ENCODE peak calls at places on chromosomes 11 and 22, in seven cellular contexts. L is AG08396; U is NCI-H1417; M is right cardiac atrium; G is brain pericyte; C is AG04449; X is effector memory CD4-positive, alpha-beta T cell. P is an unnamed sample.

GRCh38 chr11:126456783-126457542 is 101.5 kb downstream of the ST3GAL4 start:
- DNase-seq in L (no peak), U (no peak), M (peak), G (no peak), C (no peak), X (no peak), P (no peak)

GRCh38 chr22:35604671-35605457 is 12.3 kb downstream of the MB start:
- DNase-seq in L (no peak), U (no peak), M (peak), G (no peak), C (no peak), X (no peak), P (peak)

GRCh38 chr22:46537946-46538815 is 761 bp upstream of the CELSR1 start:
- DNase-seq in L (peak), U (no peak), M (peak), G (no peak), C (no peak), X (no peak), P (peak)

GRCh38 chr11:12175694-12176241 is 65.4 kb downstream of the MICAL2 start:
- DNase-seq in L (peak), U (no peak), M (no peak), G (no peak), C (peak), X (no peak), P (peak)

GRCh38 chr22:26592368-26593015 is 2.6 kb upstream of the TPST2 start:
- DNase-seq in L (no peak), U (no peak), M (no peak), G (no peak), C (no peak), X (peak), P (no peak)

GRCh38 chr11:79466411-79466810 is 25.6 kb upstream of the TENM4 start:
- DNase-seq in L (peak), U (no peak), M (no peak), G (no peak), C (peak), X (no peak), P (peak)

GRCh38 chr11:17479284-17480214 is 2.9 kb upstream of the ABCC8 start:
- DNase-seq in L (peak), U (peak), M (no peak), G (no peak), C (no peak), X (no peak), P (peak)

GRCh38 chr22:24153353-24153752 is 27.9 kb upstream of the SUSD2 start:
- DNase-seq in L (peak), U (no peak), M (no peak), G (no peak), C (no peak), X (no peak), P (no peak)

GRCh38 chr11:57568330-57568766 is 876 bp upstream of the UBE2L6 start:
- DNase-seq in L (no peak), U (peak), M (no peak), G (no peak), C (no peak), X (no peak), P (peak)

GRCh38 chr11:88338223-88338661 is 706 bp upstream of the CTSC start:
- DNase-seq in L (peak), U (no peak), M (peak), G (no peak), C (no peak), X (peak), P (peak)

GRCh38 chr11:86228269-86228966 is 16.1 kb upstream of the EED start:
- DNase-seq in L (no peak), U (no peak), M (no peak), G (no peak), C (no peak), X (no peak), P (no peak)

GRCh38 chr11:44387415-44387814 is 77.5 kb upstream of the ALX4 start:
- DNase-seq in L (no peak), U (no peak), M (no peak), G (no peak), C (no peak), X (no peak), P (no peak)

GRCh38 chr22:26328221-26328620 is 100.8 kb upstream of the ASPHD2 start:
- DNase-seq in L (no peak), U (no peak), M (no peak), G (no peak), C (no peak), X (no peak), P (no peak)

GRCh38 chr11:118353084-118353710 is 6.2 kb upstream of the UBE4A start:
- DNase-seq in L (no peak), U (peak), M (no peak), G (no peak), C (no peak), X (no peak), P (peak)

GRCh38 chr22:22164541-22165272 is 79.9 kb upstream of the VPREB1 start:
- DNase-seq in L (no peak), U (no peak), M (no peak), G (no peak), C (no peak), X (no peak), P (no peak)

GRCh38 chr22:50674606-50675552 is 2.3 kb downstream of the SHANK3 start:
- DNase-seq in L (peak), U (peak), M (no peak), G (no peak), C (no peak), X (no peak), P (peak)

GRCh38 chr11:76835030-76835429 is 25.7 kb upstream of the ACER3 start:
- DNase-seq in L (no peak), U (no peak), M (no peak), G (no peak), C (no peak), X (no peak), P (no peak)

GRCh38 chr22:37063436-37064420 is 12.2 kb downstream of the KCTD17 start:
- DNase-seq in L (no peak), U (peak), M (peak), G (no peak), C (no peak), X (no peak), P (no peak)

GRCh38 chr22:44705022-44705297 is 3.0 kb downstream of the PRR5 start:
- DNase-seq in L (no peak), U (no peak), M (no peak), G (no peak), C (no peak), X (no peak), P (no peak)

GRCh38 chr22:23080542-23081290 is 10.4 kb downstream of the GNAZ start:
- DNase-seq in L (no peak), U (no peak), M (no peak), G (no peak), C (no peak), X (no peak), P (no peak)

GRCh38 chr11:73087730-73088129 is 54.4 kb downstream of the FCHSD2 start:
- DNase-seq in L (no peak), U (no peak), M (no peak), G (no peak), C (no peak), X (no peak), P (peak)

GRCh38 chr22:29380032-29380781 is 8.2 kb downstream of the AP1B1 start:
- DNase-seq in L (no peak), U (no peak), M (no peak), G (no peak), C (no peak), X (no peak), P (no peak)

GRCh38 chr11:129248618-129249017 is 56.5 kb upstream of the ARHGAP32 start:
- DNase-seq in L (peak), U (no peak), M (no peak), G (no peak), C (no peak), X (no peak), P (peak)

GRCh38 chr11:130136107-130136506 is 23.5 kb upstream of the ST14 start:
- DNase-seq in L (no peak), U (no peak), M (no peak), G (no peak), C (no peak), X (no peak), P (no peak)

GRCh38 chr11:69541501-69542313 is 60.2 kb downstream of the LINC01488 start:
- DNase-seq in L (peak), U (no peak), M (peak), G (no peak), C (no peak), X (no peak), P (peak)

GRCh38 chr22:20641198-20641892 is 132.6 kb upstream of the SERPIND1 start:
- DNase-seq in L (no peak), U (no peak), M (no peak), G (no peak), C (no peak), X (no peak), P (no peak)

GRCh38 chr22:24247564-24248344 is 2.9 kb upstream of the GGT5 start:
- DNase-seq in L (peak), U (peak), M (peak), G (peak), C (peak), X (no peak), P (peak)

GRCh38 chr22:19887251-19887985 is 32.7 kb upstream of the GNB1L start:
- DNase-seq in L (no peak), U (no peak), M (no peak), G (no peak), C (no peak), X (no peak), P (no peak)

GRCh38 chr11:66336234-66337102 is at the start of gene RIN1:
- DNase-seq in L (peak), U (no peak), M (peak), G (peak), C (peak), X (peak), P (peak)

GRCh38 chr11:32584921-32585320 is 1.3 kb downstream of the EIF3M start:
- DNase-seq in L (no peak), U (no peak), M (no peak), G (no peak), C (no peak), X (no peak), P (no peak)

GRCh38 chr11:3616721-3617460 is 24.9 kb downstream of the ART5 start:
- DNase-seq in L (no peak), U (no peak), M (no peak), G (no peak), C (no peak), X (no peak), P (no peak)

GRCh38 chr11:128940156-128940555 is 2.5 kb downstream of the TP53AIP1 start:
- DNase-seq in L (no peak), U (no peak), M (no peak), G (no peak), C (no peak), X (no peak), P (no peak)

GRCh38 chr11:62601114-62601363 is 626 bp downstream of the MTA2 start:
- DNase-seq in L (peak), U (no peak), M (peak), G (no peak), C (no peak), X (peak), P (no peak)

GRCh38 chr22:19811811-19812771 is 42.6 kb downstream of the GNB1L start:
- DNase-seq in L (no peak), U (no peak), M (peak), G (no peak), C (no peak), X (no peak), P (no peak)

GRCh38 chr11:78290293-78291176 is 101.8 kb downstream of the USP35 start:
- DNase-seq in L (peak), U (no peak), M (no peak), G (no peak), C (peak), X (no peak), P (peak)

GRCh38 chr11:44427432-44427831 is 117.5 kb upstream of the ALX4 start:
- DNase-seq in L (no peak), U (no peak), M (no peak), G (no peak), C (no peak), X (no peak), P (no peak)

GRCh38 chr11:14422052-14422813 is 63.2 kb upstream of the RRAS2 start:
- DNase-seq in L (peak), U (peak), M (peak), G (peak), C (peak), X (no peak), P (peak)

GRCh38 chr11:112525270-112525669 is 264.6 kb upstream of the PLET1 start:
- DNase-seq in L (no peak), U (no peak), M (peak), G (peak), C (no peak), X (no peak), P (no peak)

P was measured in amniotic epithelial cell.